ENCODE peak calls at places on chromosomes 16 and 17, in seven cellular contexts. U, J, S, O, Z, L and R are unnamed samples.
A peak's percentile ranks its signal among the peaks of the same experiment; 100 is the strongest.

GRCh38 chr16:4217246-4218131 is 24.4 kb downstream of the SRL start:
- DNase-seq in U (peak; percentile 64), J (no peak), S (no peak), O (no peak), Z (no peak), L (no peak), R (no peak)

GRCh38 chr17:29586676-29587469 is 2.6 kb downstream of the GIT1 start:
- DNase-seq in U (no peak), J (no peak), S (no peak), O (no peak), Z (no peak), L (no peak), R (no peak)

GRCh38 chr17:31394544-31394943 is 3.1 kb downstream of the RAB11FIP4 start:
- DNase-seq in U (peak; percentile 43), J (no peak), S (no peak), O (no peak), Z (peak; percentile 53), L (peak; percentile 67), R (no peak)

GRCh38 chr17:75531724-75532090 is 6.2 kb downstream of the LLGL2 start:
- DNase-seq in U (no peak), J (no peak), S (no peak), O (no peak), Z (no peak), L (peak; percentile 78), R (no peak)

GRCh38 chr16:3431779-3432219 is 11.5 kb downstream of the ZNF597 start:
- DNase-seq in U (no peak), J (peak; percentile 13), S (peak; percentile 37), O (no peak), Z (no peak), L (peak; percentile 68), R (no peak)

GRCh38 chr17:55324296-55324978 is 59.7 kb downstream of the HLF start:
- DNase-seq in U (no peak), J (no peak), S (no peak), O (no peak), Z (peak; percentile 16), L (no peak), R (no peak)

GRCh38 chr16:3945751-3946603 is 65.5 kb upstream of the CREBBP start:
- DNase-seq in U (peak; percentile 71), J (no peak), S (no peak), O (no peak), Z (peak; percentile 49), L (peak; percentile 77), R (no peak)

GRCh38 chr16:56729351-56729735 is 586 bp upstream of the NUP93 start:
- DNase-seq in U (no peak), J (no peak), S (no peak), O (no peak), Z (no peak), L (no peak), R (no peak)

GRCh38 chr17:39671651-39672521 is 3.6 kb downstream of the PNMT start:
- DNase-seq in U (no peak), J (no peak), S (no peak), O (no peak), Z (peak; percentile 54), L (peak; percentile 63), R (no peak)

GRCh38 chr17:65990593-65990992 is 201.3 kb downstream of the CEP112 start:
- DNase-seq in U (no peak), J (no peak), S (no peak), O (no peak), Z (no peak), L (no peak), R (no peak)

GRCh38 chr16:22198547-22199293 is 7.4 kb upstream of the EEF2K start:
- DNase-seq in U (no peak), J (no peak), S (no peak), O (no peak), Z (no peak), L (no peak), R (no peak)

GRCh38 chr17:5868916-5869475 is 201.2 kb upstream of the WSCD1 start:
- DNase-seq in U (no peak), J (no peak), S (no peak), O (no peak), Z (no peak), L (no peak), R (no peak)

GRCh38 chr17:32259596-32259995 is 6.0 kb upstream of the RHBDL3 start:
- DNase-seq in U (no peak), J (no peak), S (no peak), O (no peak), Z (no peak), L (no peak), R (no peak)

GRCh38 chr17:78613423-78613822 is 36.2 kb upstream of the DNAH17 start:
- DNase-seq in U (no peak), J (no peak), S (no peak), O (no peak), Z (no peak), L (no peak), R (no peak)

GRCh38 chr16:84526794-84527485 is 22.5 kb upstream of the MEAK7 start:
- DNase-seq in U (no peak), J (no peak), S (no peak), O (no peak), Z (no peak), L (no peak), R (no peak)

GRCh38 chr16:57624044-57624688 is 4.3 kb upstream of the ADGRG1 start:
- DNase-seq in U (no peak), J (no peak), S (no peak), O (no peak), Z (no peak), L (no peak), R (no peak)

GRCh38 chr16:76579277-76579676 is 302.1 kb downstream of the CNTNAP4 start:
- DNase-seq in U (no peak), J (no peak), S (no peak), O (no peak), Z (no peak), L (no peak), R (no peak)

GRCh38 chr17:27368971-27369370 is 75.1 kb downstream of the WSB1 start:
- DNase-seq in U (no peak), J (no peak), S (no peak), O (no peak), Z (no peak), L (no peak), R (no peak)

GRCh38 chr17:80646328-80646727 is 101.7 kb downstream of the RPTOR start:
- DNase-seq in U (no peak), J (no peak), S (no peak), O (no peak), Z (no peak), L (no peak), R (no peak)

GRCh38 chr16:88426018-88426417 is 27.1 kb upstream of the ZFPM1 start:
- DNase-seq in U (no peak), J (no peak), S (no peak), O (no peak), Z (no peak), L (no peak), R (no peak)

GRCh38 chr16:71630808-71631207 is 4.8 kb downstream of the MARVELD3 start:
- DNase-seq in U (no peak), J (no peak), S (no peak), O (no peak), Z (no peak), L (no peak), R (no peak)

GRCh38 chr17:19014628-19015215 is 10.2 kb upstream of the FAM83G start:
- DNase-seq in U (no peak), J (no peak), S (no peak), O (no peak), Z (no peak), L (no peak), R (no peak)